ENCODE peak calls at places on chromosome 16, in four cellular contexts. One of them, this sample, is unnamed.

GRCh38 chr16:19379838-19380237 is 37.8 kb upstream of the TMC5 start:
- DNase-seq in epithelial cell of proximal tubule: no peak
- DNase-seq in iris pigment epithelial cell: no peak
- DNase-seq in stimulated activated CD8-positive, alpha-beta memory T cell treated with anti-CD3 and anti-CD28 coated beads, Interleukin-12 subunit alpha, Interleukin-12 subunit beta, amount 100 ng/mL, for 4 hours: no peak
- DNase-seq in this sample: no peak

GRCh38 chr16:81873843-81874752 is 95.0 kb downstream of the PLCG2 start:
- DNase-seq in epithelial cell of proximal tubule: no peak
- DNase-seq in stimulated activated CD8-positive, alpha-beta memory T cell treated with anti-CD3 and anti-CD28 coated beads, Interleukin-12 subunit alpha, Interleukin-12 subunit beta, amount 100 ng/mL, for 4 hours: no peak
- DNase-seq in iris pigment epithelial cell: peak
- DNase-seq in this sample: peak

GRCh38 chr16:88119881-88120280 is 168.6 kb downstream of the BANP start:
- DNase-seq in stimulated activated CD8-positive, alpha-beta memory T cell treated with anti-CD3 and anti-CD28 coated beads, Interleukin-12 subunit alpha, Interleukin-12 subunit beta, amount 100 ng/mL, for 4 hours: no peak
- DNase-seq in epithelial cell of proximal tubule: no peak
- DNase-seq in iris pigment epithelial cell: no peak
- DNase-seq in this sample: no peak

GRCh38 chr16:4515611-4516233 is 22.9 kb downstream of the CDIP1 start:
- DNase-seq in epithelial cell of proximal tubule: no peak
- DNase-seq in stimulated activated CD8-positive, alpha-beta memory T cell treated with anti-CD3 and anti-CD28 coated beads, Interleukin-12 subunit alpha, Interleukin-12 subunit beta, amount 100 ng/mL, for 4 hours: no peak
- DNase-seq in iris pigment epithelial cell: no peak
- DNase-seq in this sample: no peak

GRCh38 chr16:56789360-56789759 is 59.4 kb downstream of the NUP93 start:
- DNase-seq in iris pigment epithelial cell: peak
- DNase-seq in epithelial cell of proximal tubule: no peak
- DNase-seq in stimulated activated CD8-positive, alpha-beta memory T cell treated with anti-CD3 and anti-CD28 coated beads, Interleukin-12 subunit alpha, Interleukin-12 subunit beta, amount 100 ng/mL, for 4 hours: no peak
- DNase-seq in this sample: peak

GRCh38 chr16:528111-529011 is 849 bp downstream of the CAPN15 start:
- DNase-seq in stimulated activated CD8-positive, alpha-beta memory T cell treated with anti-CD3 and anti-CD28 coated beads, Interleukin-12 subunit alpha, Interleukin-12 subunit beta, amount 100 ng/mL, for 4 hours: no peak
- DNase-seq in epithelial cell of proximal tubule: no peak
- DNase-seq in iris pigment epithelial cell: peak
- DNase-seq in this sample: peak

GRCh38 chr16:67147437-67148140 is 3.2 kb downstream of the B3GNT9 start:
- DNase-seq in iris pigment epithelial cell: no peak
- DNase-seq in stimulated activated CD8-positive, alpha-beta memory T cell treated with anti-CD3 and anti-CD28 coated beads, Interleukin-12 subunit alpha, Interleukin-12 subunit beta, amount 100 ng/mL, for 4 hours: no peak
- DNase-seq in epithelial cell of proximal tubule: no peak
- DNase-seq in this sample: no peak

GRCh38 chr16:26672206-26672605 is 394.5 kb upstream of the C16orf82 start:
- DNase-seq in stimulated activated CD8-positive, alpha-beta memory T cell treated with anti-CD3 and anti-CD28 coated beads, Interleukin-12 subunit alpha, Interleukin-12 subunit beta, amount 100 ng/mL, for 4 hours: peak
- DNase-seq in epithelial cell of proximal tubule: no peak
- DNase-seq in iris pigment epithelial cell: no peak
- DNase-seq in this sample: no peak

GRCh38 chr16:86768231-86768791 is 190.0 kb downstream of the FOXL1 start:
- DNase-seq in stimulated activated CD8-positive, alpha-beta memory T cell treated with anti-CD3 and anti-CD28 coated beads, Interleukin-12 subunit alpha, Interleukin-12 subunit beta, amount 100 ng/mL, for 4 hours: no peak
- DNase-seq in iris pigment epithelial cell: no peak
- DNase-seq in epithelial cell of proximal tubule: no peak
- DNase-seq in this sample: no peak

GRCh38 chr16:30434852-30435251 is 5.0 kb upstream of the DCTPP1 start:
- DNase-seq in epithelial cell of proximal tubule: no peak
- DNase-seq in iris pigment epithelial cell: no peak
- DNase-seq in stimulated activated CD8-positive, alpha-beta memory T cell treated with anti-CD3 and anti-CD28 coated beads, Interleukin-12 subunit alpha, Interleukin-12 subunit beta, amount 100 ng/mL, for 4 hours: no peak
- DNase-seq in this sample: no peak

GRCh38 chr16:67431077-67431804 is at the start of gene HSD11B2:
- DNase-seq in iris pigment epithelial cell: peak
- DNase-seq in epithelial cell of proximal tubule: no peak
- DNase-seq in stimulated activated CD8-positive, alpha-beta memory T cell treated with anti-CD3 and anti-CD28 coated beads, Interleukin-12 subunit alpha, Interleukin-12 subunit beta, amount 100 ng/mL, for 4 hours: no peak
- DNase-seq in this sample: no peak

GRCh38 chr16:81551141-81551808 is 106.7 kb downstream of the CMIP start:
- DNase-seq in iris pigment epithelial cell: peak
- DNase-seq in stimulated activated CD8-positive, alpha-beta memory T cell treated with anti-CD3 and anti-CD28 coated beads, Interleukin-12 subunit alpha, Interleukin-12 subunit beta, amount 100 ng/mL, for 4 hours: no peak
- DNase-seq in epithelial cell of proximal tubule: no peak
- DNase-seq in this sample: peak

GRCh38 chr16:56320081-56320480 is 105.3 kb downstream of the AMFR start:
- DNase-seq in iris pigment epithelial cell: no peak
- DNase-seq in epithelial cell of proximal tubule: no peak
- DNase-seq in stimulated activated CD8-positive, alpha-beta memory T cell treated with anti-CD3 and anti-CD28 coated beads, Interleukin-12 subunit alpha, Interleukin-12 subunit beta, amount 100 ng/mL, for 4 hours: no peak
- DNase-seq in this sample: no peak

GRCh38 chr16:81499576-81500380 is 55.2 kb downstream of the CMIP start:
- DNase-seq in stimulated activated CD8-positive, alpha-beta memory T cell treated with anti-CD3 and anti-CD28 coated beads, Interleukin-12 subunit alpha, Interleukin-12 subunit beta, amount 100 ng/mL, for 4 hours: no peak
- DNase-seq in iris pigment epithelial cell: no peak
- DNase-seq in epithelial cell of proximal tubule: no peak
- DNase-seq in this sample: no peak

GRCh38 chr16:931171-931570 is 39.6 kb downstream of the LMF1 start:
- DNase-seq in stimulated activated CD8-positive, alpha-beta memory T cell treated with anti-CD3 and anti-CD28 coated beads, Interleukin-12 subunit alpha, Interleukin-12 subunit beta, amount 100 ng/mL, for 4 hours: no peak
- DNase-seq in iris pigment epithelial cell: no peak
- DNase-seq in epithelial cell of proximal tubule: no peak
- DNase-seq in this sample: no peak

GRCh38 chr16:19410435-19411153 is 7.1 kb upstream of the TMC5 start:
- DNase-seq in iris pigment epithelial cell: no peak
- DNase-seq in epithelial cell of proximal tubule: no peak
- DNase-seq in stimulated activated CD8-positive, alpha-beta memory T cell treated with anti-CD3 and anti-CD28 coated beads, Interleukin-12 subunit alpha, Interleukin-12 subunit beta, amount 100 ng/mL, for 4 hours: no peak
- DNase-seq in this sample: no peak

GRCh38 chr16:5678371-5678770 is 580.8 kb upstream of the EEF2KMT start:
- DNase-seq in epithelial cell of proximal tubule: no peak
- DNase-seq in stimulated activated CD8-positive, alpha-beta memory T cell treated with anti-CD3 and anti-CD28 coated beads, Interleukin-12 subunit alpha, Interleukin-12 subunit beta, amount 100 ng/mL, for 4 hours: no peak
- DNase-seq in iris pigment epithelial cell: no peak
- DNase-seq in this sample: no peak

GRCh38 chr16:592518-593306 is 2.8 kb downstream of the RAB40C start:
- DNase-seq in iris pigment epithelial cell: peak
- DNase-seq in stimulated activated CD8-positive, alpha-beta memory T cell treated with anti-CD3 and anti-CD28 coated beads, Interleukin-12 subunit alpha, Interleukin-12 subunit beta, amount 100 ng/mL, for 4 hours: no peak
- DNase-seq in epithelial cell of proximal tubule: no peak
- DNase-seq in this sample: peak

GRCh38 chr16:79265701-79266100 is 334.8 kb downstream of the MAF start:
- DNase-seq in stimulated activated CD8-positive, alpha-beta memory T cell treated with anti-CD3 and anti-CD28 coated beads, Interleukin-12 subunit alpha, Interleukin-12 subunit beta, amount 100 ng/mL, for 4 hours: no peak
- DNase-seq in epithelial cell of proximal tubule: no peak
- DNase-seq in iris pigment epithelial cell: no peak
- DNase-seq in this sample: no peak

GRCh38 chr16:6956511-6956910 is 376.1 kb upstream of the RBFOX1 start:
- DNase-seq in iris pigment epithelial cell: no peak
- DNase-seq in epithelial cell of proximal tubule: no peak
- DNase-seq in stimulated activated CD8-positive, alpha-beta memory T cell treated with anti-CD3 and anti-CD28 coated beads, Interleukin-12 subunit alpha, Interleukin-12 subunit beta, amount 100 ng/mL, for 4 hours: no peak
- DNase-seq in this sample: no peak

GRCh38 chr16:72722552-72722951 is 325.4 kb downstream of the ZFHX3 start:
- DNase-seq in iris pigment epithelial cell: no peak
- DNase-seq in stimulated activated CD8-positive, alpha-beta memory T cell treated with anti-CD3 and anti-CD28 coated beads, Interleukin-12 subunit alpha, Interleukin-12 subunit beta, amount 100 ng/mL, for 4 hours: no peak
- DNase-seq in epithelial cell of proximal tubule: no peak
- DNase-seq in this sample: no peak

GRCh38 chr16:30051518-30051917 is 14.0 kb upstream of the ALDOA start:
- DNase-seq in epithelial cell of proximal tubule: no peak
- DNase-seq in stimulated activated CD8-positive, alpha-beta memory T cell treated with anti-CD3 and anti-CD28 coated beads, Interleukin-12 subunit alpha, Interleukin-12 subunit beta, amount 100 ng/mL, for 4 hours: no peak
- DNase-seq in iris pigment epithelial cell: peak
- DNase-seq in this sample: no peak

GRCh38 chr16:35188288-35189155 is 1729.1 kb downstream of the TP53TG3F start:
- DNase-seq in iris pigment epithelial cell: peak
- DNase-seq in epithelial cell of proximal tubule: no peak
- DNase-seq in stimulated activated CD8-positive, alpha-beta memory T cell treated with anti-CD3 and anti-CD28 coated beads, Interleukin-12 subunit alpha, Interleukin-12 subunit beta, amount 100 ng/mL, for 4 hours: no peak
- DNase-seq in this sample: no peak

GRCh38 chr16:52469775-52470174 is 77.2 kb downstream of the TOX3 start:
- DNase-seq in stimulated activated CD8-positive, alpha-beta memory T cell treated with anti-CD3 and anti-CD28 coated beads, Interleukin-12 subunit alpha, Interleukin-12 subunit beta, amount 100 ng/mL, for 4 hours: no peak
- DNase-seq in iris pigment epithelial cell: peak
- DNase-seq in epithelial cell of proximal tubule: no peak
- DNase-seq in this sample: no peak

GRCh38 chr16:539901-540530 is 12.5 kb downstream of the CAPN15 start:
- DNase-seq in stimulated activated CD8-positive, alpha-beta memory T cell treated with anti-CD3 and anti-CD28 coated beads, Interleukin-12 subunit alpha, Interleukin-12 subunit beta, amount 100 ng/mL, for 4 hours: no peak
- DNase-seq in iris pigment epithelial cell: peak
- DNase-seq in epithelial cell of proximal tubule: no peak
- DNase-seq in this sample: no peak

This sample was measured in HL-60.